ENCODE peak calls at places on chromosomes 1 and 21, in four cellular contexts. G is pons; K is activated CD4-positive, alpha-beta T cell treated with anti-CD3 and anti-CD28 coated beads, Interleukin-2, amount 10 ng/mL, durations not matched to agents 7 days and 5 days; N is brain microvascular endothelial cell. L is an unnamed sample.

GRCh38 chr1:38213720-38214367 is 167.3 kb upstream of the POU3F1 start:
- DNase-seq in G (no peak), N (no peak), K (no peak), L (no peak)

GRCh38 chr1:186806477-186806876 is 22.3 kb upstream of the PLA2G4A start:
- DNase-seq in G (no peak), N (peak), K (no peak), L (no peak)

GRCh38 chr1:24315391-24315790 is 3.8 kb upstream of the GRHL3 start:
- DNase-seq in G (no peak), K (no peak), N (no peak), L (no peak)

GRCh38 chr1:240000634-240001033 is 91.0 kb upstream of the FMN2 start:
- DNase-seq in G (no peak), K (no peak), N (peak), L (no peak)

GRCh38 chr1:218034464-218034863 is 250.6 kb upstream of the RRP15 start:
- DNase-seq in N (no peak), G (no peak), K (no peak), L (no peak)

GRCh38 chr1:14826172-14826636 is 227.7 kb downstream of the KAZN start:
- DNase-seq in N (peak), K (no peak), G (no peak), L (no peak)

GRCh38 chr1:4176841-4177240 is 276.8 kb upstream of the C1orf174 start:
- DNase-seq in G (no peak), K (no peak), N (no peak), L (no peak)

GRCh38 chr1:154318386-154318785 is 2.5 kb upstream of the AQP10 start:
- DNase-seq in G (no peak), K (no peak), N (no peak), L (no peak)

GRCh38 chr1:226100436-226101347 is 38.2 kb downstream of the H3-3A start:
- DNase-seq in G (no peak), N (peak), K (peak), L (no peak)

GRCh38 chr1:41486053-41486891 is 1.8 kb upstream of the EDN2 start:
- DNase-seq in K (no peak), G (no peak), N (peak), L (no peak)

GRCh38 chr1:204730826-204731459 is 45.4 kb upstream of the LRRN2 start:
- DNase-seq in N (no peak), K (no peak), G (no peak), L (no peak)

GRCh38 chr1:226475112-226475511 is 67.2 kb upstream of the PARP1 start:
- DNase-seq in G (no peak), K (peak), N (no peak), L (no peak)

GRCh38 chr1:30705673-30706072 is 17.7 kb downstream of the MATN1 start:
- DNase-seq in N (no peak), G (no peak), K (no peak), L (no peak)

GRCh38 chr1:110011527-110012041 is 22.8 kb upstream of the STRIP1 start:
- DNase-seq in K (peak), G (peak), N (peak), L (peak)

GRCh38 chr1:179031855-179032513 is 6.3 kb downstream of the FAM20B start:
- DNase-seq in G (no peak), N (peak), K (no peak), L (no peak)

GRCh38 chr1:39378377-39378776 is 113.1 kb upstream of the BMP8A start:
- DNase-seq in K (no peak), N (no peak), G (no peak), L (no peak)

GRCh38 chr1:117371436-117372151 is 4.3 kb downstream of the MAN1A2 start:
- DNase-seq in N (peak), K (no peak), G (no peak), L (no peak)

GRCh38 chr1:200037904-200038644 is 10.6 kb downstream of the NR5A2 start:
- DNase-seq in G (no peak), N (no peak), K (no peak), L (no peak)

GRCh38 chr21:43211085-43212071 is 42.6 kb downstream of the CRYAA start:
- DNase-seq in K (no peak), N (no peak), G (no peak), L (no peak)